ENCODE peak calls at places on chromosomes 16 and 17, in six cellular contexts. One of them, this sample, is unnamed.

GRCh38 chr16:67395458-67396158 is 2.3 kb upstream of the TPPP3 start:
- DNase-seq in nephron progenitor cell: peak
- DNase-seq in adrenal gland: no peak
- DNase-seq in stimulated activated CD4-positive, alpha-beta T cell treated with anti-CD3 and anti-CD28 coated beads, TNF-alpha, amount 100 ng/mL, for 48 hours: no peak
- DNase-seq in fibroblast of pulmonary artery: no peak
- DNase-seq in activated CD4-positive, CD25-positive, alpha-beta regulatory T cell: no peak
- DNase-seq in this sample: no peak

GRCh38 chr17:61770043-61770442 is 93.3 kb downstream of the BRIP1 start:
- DNase-seq in activated CD4-positive, CD25-positive, alpha-beta regulatory T cell: no peak
- DNase-seq in nephron progenitor cell: no peak
- DNase-seq in fibroblast of pulmonary artery: no peak
- DNase-seq in stimulated activated CD4-positive, alpha-beta T cell treated with anti-CD3 and anti-CD28 coated beads, TNF-alpha, amount 100 ng/mL, for 48 hours: no peak
- DNase-seq in adrenal gland: no peak
- DNase-seq in this sample: no peak

GRCh38 chr17:1956134-1956533 is 69.0 kb downstream of the RTN4RL1 start:
- DNase-seq in activated CD4-positive, CD25-positive, alpha-beta regulatory T cell: no peak
- DNase-seq in stimulated activated CD4-positive, alpha-beta T cell treated with anti-CD3 and anti-CD28 coated beads, TNF-alpha, amount 100 ng/mL, for 48 hours: no peak
- DNase-seq in adrenal gland: no peak
- DNase-seq in nephron progenitor cell: no peak
- DNase-seq in fibroblast of pulmonary artery: no peak
- DNase-seq in this sample: no peak

GRCh38 chr17:66789961-66790421 is 44.9 kb upstream of the CACNG5 start:
- DNase-seq in fibroblast of pulmonary artery: no peak
- DNase-seq in stimulated activated CD4-positive, alpha-beta T cell treated with anti-CD3 and anti-CD28 coated beads, TNF-alpha, amount 100 ng/mL, for 48 hours: no peak
- DNase-seq in nephron progenitor cell: no peak
- DNase-seq in adrenal gland: no peak
- DNase-seq in activated CD4-positive, CD25-positive, alpha-beta regulatory T cell: no peak
- DNase-seq in this sample: no peak

GRCh38 chr16:53743149-53743566 is 39.2 kb downstream of the FTO start:
- DNase-seq in stimulated activated CD4-positive, alpha-beta T cell treated with anti-CD3 and anti-CD28 coated beads, TNF-alpha, amount 100 ng/mL, for 48 hours: no peak
- DNase-seq in nephron progenitor cell: no peak
- DNase-seq in activated CD4-positive, CD25-positive, alpha-beta regulatory T cell: no peak
- DNase-seq in fibroblast of pulmonary artery: peak
- DNase-seq in adrenal gland: no peak
- DNase-seq in this sample: no peak

GRCh38 chr16:53744449-53744848 is 40.5 kb downstream of the FTO start:
- DNase-seq in nephron progenitor cell: no peak
- DNase-seq in stimulated activated CD4-positive, alpha-beta T cell treated with anti-CD3 and anti-CD28 coated beads, TNF-alpha, amount 100 ng/mL, for 48 hours: no peak
- DNase-seq in activated CD4-positive, CD25-positive, alpha-beta regulatory T cell: no peak
- DNase-seq in adrenal gland: no peak
- DNase-seq in fibroblast of pulmonary artery: no peak
- DNase-seq in this sample: no peak

GRCh38 chr17:46262271-46262670 is 32.7 kb upstream of the LRRC37A start:
- DNase-seq in activated CD4-positive, CD25-positive, alpha-beta regulatory T cell: no peak
- DNase-seq in stimulated activated CD4-positive, alpha-beta T cell treated with anti-CD3 and anti-CD28 coated beads, TNF-alpha, amount 100 ng/mL, for 48 hours: no peak
- DNase-seq in fibroblast of pulmonary artery: no peak
- DNase-seq in nephron progenitor cell: no peak
- DNase-seq in adrenal gland: no peak
- DNase-seq in this sample: no peak

GRCh38 chr16:89446136-89446974 is 44.0 kb downstream of the ANKRD11 start:
- DNase-seq in nephron progenitor cell: no peak
- DNase-seq in adrenal gland: no peak
- DNase-seq in stimulated activated CD4-positive, alpha-beta T cell treated with anti-CD3 and anti-CD28 coated beads, TNF-alpha, amount 100 ng/mL, for 48 hours: no peak
- DNase-seq in fibroblast of pulmonary artery: no peak
- DNase-seq in activated CD4-positive, CD25-positive, alpha-beta regulatory T cell: no peak
- DNase-seq in this sample: no peak

GRCh38 chr17:50634915-50635719 is 436 bp downstream of the ABCC3 start:
- DNase-seq in activated CD4-positive, CD25-positive, alpha-beta regulatory T cell: no peak
- DNase-seq in fibroblast of pulmonary artery: no peak
- DNase-seq in stimulated activated CD4-positive, alpha-beta T cell treated with anti-CD3 and anti-CD28 coated beads, TNF-alpha, amount 100 ng/mL, for 48 hours: no peak
- DNase-seq in nephron progenitor cell: peak
- DNase-seq in adrenal gland: peak
- DNase-seq in this sample: no peak

GRCh38 chr17:40399185-40399584 is 18.5 kb downstream of the TOP2A start:
- DNase-seq in activated CD4-positive, CD25-positive, alpha-beta regulatory T cell: no peak
- DNase-seq in stimulated activated CD4-positive, alpha-beta T cell treated with anti-CD3 and anti-CD28 coated beads, TNF-alpha, amount 100 ng/mL, for 48 hours: no peak
- DNase-seq in fibroblast of pulmonary artery: peak
- DNase-seq in adrenal gland: no peak
- DNase-seq in nephron progenitor cell: no peak
- DNase-seq in this sample: no peak

GRCh38 chr17:80119271-80119791 is 17.9 kb downstream of the GAA start:
- DNase-seq in activated CD4-positive, CD25-positive, alpha-beta regulatory T cell: no peak
- DNase-seq in stimulated activated CD4-positive, alpha-beta T cell treated with anti-CD3 and anti-CD28 coated beads, TNF-alpha, amount 100 ng/mL, for 48 hours: no peak
- DNase-seq in fibroblast of pulmonary artery: no peak
- DNase-seq in adrenal gland: no peak
- DNase-seq in nephron progenitor cell: no peak
- DNase-seq in this sample: no peak

GRCh38 chr16:79375351-79375750 is 225.2 kb downstream of the MAF start:
- DNase-seq in stimulated activated CD4-positive, alpha-beta T cell treated with anti-CD3 and anti-CD28 coated beads, TNF-alpha, amount 100 ng/mL, for 48 hours: no peak
- DNase-seq in activated CD4-positive, CD25-positive, alpha-beta regulatory T cell: no peak
- DNase-seq in adrenal gland: no peak
- DNase-seq in fibroblast of pulmonary artery: no peak
- DNase-seq in nephron progenitor cell: no peak
- DNase-seq in this sample: no peak

GRCh38 chr17:50903604-50904521 is 37.7 kb upstream of the TOB1 start:
- DNase-seq in fibroblast of pulmonary artery: peak
- DNase-seq in adrenal gland: no peak
- DNase-seq in activated CD4-positive, CD25-positive, alpha-beta regulatory T cell: no peak
- DNase-seq in stimulated activated CD4-positive, alpha-beta T cell treated with anti-CD3 and anti-CD28 coated beads, TNF-alpha, amount 100 ng/mL, for 48 hours: peak
- DNase-seq in nephron progenitor cell: no peak
- DNase-seq in this sample: no peak

GRCh38 chr16:68234188-68235104 is 1.5 kb downstream of the ESRP2 start:
- DNase-seq in adrenal gland: no peak
- DNase-seq in stimulated activated CD4-positive, alpha-beta T cell treated with anti-CD3 and anti-CD28 coated beads, TNF-alpha, amount 100 ng/mL, for 48 hours: no peak
- DNase-seq in fibroblast of pulmonary artery: no peak
- DNase-seq in nephron progenitor cell: no peak
- DNase-seq in activated CD4-positive, CD25-positive, alpha-beta regulatory T cell: no peak
- DNase-seq in this sample: no peak

This sample was measured in left ventricle myocardium superior.